ENCODE peak calls at places on chromosomes 1 and 21, in five cellular contexts. K, Y, D, T and X are unnamed samples.

GRCh38 chr1:247386217-247386616 is 29.8 kb upstream of the NLRP3 start:
- DNase-seq in Y (no peak), D (no peak), K (no peak), T (no peak), X (no peak)

GRCh38 chr1:8643542-8644536 is 173.6 kb downstream of the RERE start:
- DNase-seq in T (no peak), D (no peak), K (no peak), Y (no peak), X (no peak)

GRCh38 chr21:28482657-28483056 is 510.0 kb downstream of the LTN1 start:
- DNase-seq in K (no peak), T (peak), D (no peak), Y (no peak), X (no peak)

GRCh38 chr1:230572121-230573083 is 69.9 kb upstream of the COG2 start:
- DNase-seq in T (peak), K (no peak), Y (peak), D (no peak), X (no peak)

GRCh38 chr1:26729633-26730032 is 33.8 kb downstream of the ARID1A start:
- DNase-seq in D (no peak), Y (no peak), T (no peak), K (no peak), X (peak)

GRCh38 chr1:159854101-159854692 is 8.3 kb downstream of the VSIG8 start:
- DNase-seq in D (peak), T (peak), K (peak), Y (peak), X (peak)

GRCh38 chr1:64691631-64692030 is 53.2 kb upstream of the RAVER2 start:
- DNase-seq in Y (no peak), K (no peak), T (peak), D (no peak), X (no peak)

GRCh38 chr1:166811691-166812090 is 27.6 kb upstream of the POGK start:
- DNase-seq in T (peak), D (no peak), Y (no peak), K (no peak), X (no peak)

GRCh38 chr1:19033926-19034680 is 77.6 kb upstream of the IFFO2 start:
- DNase-seq in Y (no peak), K (peak), T (no peak), D (no peak), X (peak)

GRCh38 chr1:53123462-53124129 is 18.8 kb downstream of the SLC1A7 start:
- DNase-seq in D (no peak), T (no peak), Y (no peak), K (no peak), X (peak)

GRCh38 chr21:34834852-34835501 is 166.2 kb downstream of the CLIC6 start:
- DNase-seq in K (no peak), T (no peak), Y (no peak), D (no peak), X (no peak)

GRCh38 chr1:52364235-52364839 is 1.7 kb downstream of the CC2D1B start:
- DNase-seq in D (no peak), T (no peak), Y (peak), K (no peak), X (no peak)

GRCh38 chr1:48750089-48750488 is 26.6 kb downstream of the BEND5 start:
- DNase-seq in T (no peak), Y (no peak), D (no peak), K (no peak), X (no peak)

GRCh38 chr1:8464987-8465386 is 147.1 kb downstream of the SLC45A1 start:
- DNase-seq in K (no peak), T (peak), Y (no peak), D (no peak), X (no peak)

GRCh38 chr1:44677201-44677520 is 2.6 kb downstream of the ARMH1 start:
- DNase-seq in D (no peak), Y (no peak), K (no peak), T (peak), X (no peak)

GRCh38 chr1:157194739-157195520 is 56.7 kb upstream of the ETV3 start:
- DNase-seq in Y (no peak), K (no peak), T (no peak), D (no peak), X (no peak)

GRCh38 chr21:32021319-32022027 is 148.7 kb downstream of the HUNK start:
- DNase-seq in D (no peak), K (no peak), T (no peak), Y (peak), X (peak)

GRCh38 chr1:38865112-38865715 is 5.6 kb upstream of the RRAGC start:
- DNase-seq in Y (no peak), T (peak), K (no peak), D (no peak), X (no peak)
- TF ChIP-seq CTCF in Y (no peak), T (no peak), K (no peak), D (no peak), X (no peak)

DNA sequence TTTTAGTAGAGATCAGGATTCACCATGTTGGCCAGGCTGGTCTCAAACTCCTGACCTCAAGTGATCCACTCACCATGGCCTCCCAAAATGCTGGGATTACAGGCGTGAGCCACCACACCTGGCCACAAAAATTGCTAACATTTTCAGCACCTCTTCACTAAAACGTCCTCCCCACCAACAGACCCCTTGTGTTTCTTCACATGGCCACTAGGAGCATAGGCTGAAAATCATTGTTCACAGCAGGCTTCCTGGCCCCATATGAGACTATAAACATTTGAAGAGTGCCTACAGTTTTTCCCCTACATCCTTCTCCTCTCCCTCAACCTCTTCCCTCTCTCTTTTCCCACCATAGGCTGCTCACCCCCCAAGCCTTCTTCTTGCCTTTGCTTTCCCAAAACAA is 28.0 kb upstream of the SFPQ start:
- DNase-seq in D (peak), T (peak), Y (no peak), K (peak), X (no peak)
- TF ChIP-seq CTCF in D (peak), T (peak), Y (peak), K (no peak), X (no peak)

GRCh38 chr1:13714851-13715250 is 14.9 kb downstream of the PRDM2 start:
- DNase-seq in Y (no peak), K (no peak), D (no peak), T (peak), X (no peak)
- TF ChIP-seq CTCF in Y (peak), K (no peak), D (peak), T (peak), X (no peak)

DNA sequence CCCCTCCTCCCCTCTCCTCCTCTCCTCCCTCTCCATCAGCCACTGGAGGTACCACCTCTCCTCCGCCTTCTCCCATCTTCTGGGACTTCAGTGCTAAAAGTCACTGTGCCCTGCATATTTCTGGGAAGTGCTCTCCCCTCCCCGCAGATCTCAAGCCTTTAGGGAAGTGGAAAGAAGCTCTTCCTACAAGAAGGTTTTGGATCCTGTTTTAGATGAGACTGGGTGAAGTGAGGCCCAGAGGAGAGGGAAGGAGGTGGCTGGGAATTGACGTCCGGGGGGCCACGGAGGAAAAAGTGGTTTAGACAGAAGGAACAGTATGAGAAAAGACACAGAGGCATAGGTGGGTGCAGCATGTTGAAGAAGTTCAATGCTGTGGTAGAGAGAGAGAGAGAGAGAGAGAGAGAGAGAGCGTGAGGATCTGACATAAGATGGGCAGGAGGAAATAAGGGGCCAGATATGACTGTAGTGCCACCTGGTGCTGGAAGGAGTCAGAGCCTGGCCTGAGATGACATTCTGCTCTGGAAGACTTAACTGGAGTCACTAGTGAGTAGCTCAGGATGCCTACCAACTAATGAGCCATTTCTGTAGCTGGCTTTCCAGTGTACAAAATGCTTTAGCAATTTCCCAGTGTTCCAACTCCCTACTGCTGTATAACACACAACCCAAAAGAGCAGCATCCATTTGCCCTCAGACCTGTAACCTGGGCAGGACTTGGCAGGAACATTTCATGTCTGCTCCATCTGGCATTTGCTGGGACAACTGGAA is 16.7 kb upstream of the ZSCAN20 start:
- DNase-seq in T (peak), K (peak), Y (peak), D (peak), X (no peak)
- TF ChIP-seq CTCF in T (peak), K (no peak), Y (peak), D (peak), X (peak)

GRCh38 chr1:111199329-111199728 is 1.1 kb downstream of the DENND2D start:
- DNase-seq in Y (no peak), T (no peak), D (no peak), K (no peak), X (no peak)

GRCh38 chr1:111196213-111196612 is 4.2 kb downstream of the DENND2D start:
- DNase-seq in K (no peak), D (no peak), Y (no peak), T (no peak), X (no peak)

GRCh38 chr1:111199881-111200801 is at the start of gene DENND2D:
- DNase-seq in Y (peak), T (no peak), K (no peak), D (no peak), X (no peak)

GRCh38 chr1:111198836-111199235 is 1.6 kb downstream of the DENND2D start:
- DNase-seq in D (no peak), K (no peak), T (no peak), Y (no peak), X (no peak)

DNA sequence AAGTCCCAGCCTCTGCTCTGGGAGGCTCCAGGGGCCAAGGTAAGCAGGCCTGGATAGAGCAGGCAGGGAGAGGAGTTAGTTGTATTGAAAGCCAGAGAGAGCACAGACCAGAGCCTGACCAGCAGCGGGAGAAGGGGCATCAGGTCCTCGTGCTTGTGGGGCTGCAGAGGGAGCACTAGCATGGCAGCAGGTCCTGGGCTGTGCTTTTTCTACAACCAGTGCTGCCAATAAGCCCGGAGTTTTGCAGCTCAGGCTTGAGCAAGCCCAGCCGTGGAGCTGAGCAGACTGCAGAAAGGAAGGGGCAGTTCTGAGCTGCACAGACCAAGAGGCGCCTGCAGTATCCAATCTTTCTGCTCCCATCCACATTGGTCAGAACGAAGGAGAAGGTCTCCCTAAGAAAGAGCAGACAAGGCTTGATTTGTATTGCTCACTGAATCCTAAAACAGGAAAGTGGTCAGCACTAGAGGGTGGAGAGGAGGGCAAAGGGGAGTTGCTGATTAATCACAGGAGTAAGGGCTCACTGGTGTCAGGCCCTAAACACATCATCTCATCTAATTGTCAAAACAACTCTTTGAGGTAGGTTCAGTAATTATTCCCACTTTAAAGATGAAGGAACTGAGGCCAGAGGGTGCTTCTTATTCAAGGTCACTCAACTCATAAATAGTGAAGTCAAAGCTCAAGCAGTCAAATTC is 2.7 kb downstream of the DENND2D start:
- DNase-seq in K (peak), D (peak), Y (peak), T (peak), X (no peak)
- TF ChIP-seq CTCF in K (no peak), D (peak), Y (no peak), T (peak), X (no peak)

DNA sequence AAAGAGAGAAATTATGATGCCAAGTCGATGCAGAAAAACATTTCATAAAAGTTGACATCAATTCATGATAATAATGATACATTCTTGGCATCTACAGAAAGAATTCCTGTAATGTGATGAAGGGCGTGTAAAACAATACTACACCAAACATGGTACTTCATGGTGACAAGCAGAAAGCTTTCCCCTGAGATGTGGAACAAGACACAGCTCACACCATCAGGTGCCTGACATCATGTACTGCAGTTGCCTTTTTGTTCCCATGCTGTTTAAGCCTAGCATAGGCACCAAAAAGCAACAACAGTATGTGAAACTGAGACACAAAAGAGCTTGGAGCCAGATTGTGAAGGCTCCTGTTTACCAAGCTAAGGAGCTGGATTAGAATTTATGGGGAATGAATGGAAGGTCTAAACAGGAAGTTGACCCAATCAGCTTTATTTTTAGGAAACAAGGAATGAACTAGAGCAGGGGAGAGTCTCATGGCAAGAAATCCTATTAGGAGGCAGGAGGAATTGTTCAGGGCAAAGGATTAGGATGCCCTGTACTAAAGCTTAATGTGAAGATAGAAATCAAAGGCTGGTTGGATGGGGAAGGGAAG is 67.2 kb downstream of the SYDE2 start:
- DNase-seq in Y (no peak), K (no peak), D (no peak), T (no peak), X (no peak)
- TF ChIP-seq CTCF in Y (no peak), K (no peak), D (no peak), T (no peak), X (no peak)

DNA sequence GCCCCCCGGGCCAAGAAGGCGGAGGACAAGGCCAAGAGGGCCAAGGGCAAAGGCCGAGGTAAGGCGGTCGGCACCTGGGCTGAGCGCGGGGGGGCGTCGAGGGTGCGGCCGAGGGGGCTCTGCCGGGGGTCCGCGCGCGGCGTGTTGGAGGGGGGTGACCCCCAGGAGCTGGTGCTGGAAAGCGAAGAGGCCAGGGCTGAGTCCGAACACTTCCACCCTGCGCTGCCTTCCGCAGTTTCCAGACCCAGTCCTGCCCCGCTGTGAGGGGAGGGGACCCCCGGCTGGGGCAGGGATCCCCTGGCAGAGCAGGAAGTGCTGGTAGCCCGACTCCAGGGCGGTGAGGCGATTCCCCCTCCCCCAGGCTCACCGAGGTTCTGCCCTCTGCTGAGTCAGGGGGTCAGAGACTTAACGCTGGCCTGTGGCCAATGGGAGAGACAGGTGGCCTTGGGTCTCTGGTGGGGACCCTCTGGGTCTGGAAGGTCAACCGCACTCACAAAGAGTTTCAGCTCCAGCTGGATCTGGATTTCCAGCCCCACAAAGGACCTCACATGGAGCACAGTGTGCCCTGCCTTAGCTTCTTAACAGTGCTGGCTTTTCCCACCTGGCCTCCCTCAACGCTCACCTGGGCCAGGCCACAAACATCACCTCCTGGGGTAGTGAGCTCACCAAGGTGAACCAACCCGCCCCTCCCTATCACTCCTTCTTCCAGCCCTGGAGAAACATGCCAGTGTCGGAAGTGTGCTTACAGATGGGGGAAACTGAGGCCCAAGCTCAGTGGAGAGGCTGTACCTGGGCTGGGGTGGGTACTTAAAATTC is 39.8 kb upstream of the SYNC start:
- DNase-seq in T (no peak), K (peak), D (no peak), Y (peak), X (no peak)
- TF ChIP-seq CTCF in T (no peak), K (no peak), D (no peak), Y (no peak), X (no peak)